ENCODE peak calls at places on chromosomes 2 and 18, in five cellular contexts. One of them, this sample, is unnamed.

GRCh38 chr2:1600191-1601063 is 143.9 kb downstream of the PXDN start:
- DNase-seq in AG04450: peak
- DNase-seq in suprapubic skin: peak
- DNase-seq in neural progenitor cell: no peak
- DNase-seq in upper lobe of right lung: peak
- DNase-seq in this sample: no peak

GRCh38 chr2:201116115-201116958 is at the start of gene CFLAR:
- DNase-seq in AG04450: peak
- DNase-seq in suprapubic skin: peak
- DNase-seq in neural progenitor cell: peak
- DNase-seq in upper lobe of right lung: peak
- DNase-seq in this sample: peak

GRCh38 chr18:80227472-80227871 is 19.8 kb downstream of the PARD6G start:
- DNase-seq in AG04450: no peak
- DNase-seq in suprapubic skin: no peak
- DNase-seq in neural progenitor cell: no peak
- DNase-seq in upper lobe of right lung: no peak
- DNase-seq in this sample: no peak

GRCh38 chr2:1830936-1831616 is 86.8 kb upstream of the PXDN start:
- DNase-seq in AG04450: no peak
- DNase-seq in suprapubic skin: no peak
- DNase-seq in neural progenitor cell: no peak
- DNase-seq in upper lobe of right lung: no peak
- DNase-seq in this sample: no peak

GRCh38 chr2:164737612-164738081 is 104.0 kb downstream of the COBLL1 start:
- DNase-seq in AG04450: peak
- DNase-seq in suprapubic skin: peak
- DNase-seq in neural progenitor cell: peak
- DNase-seq in upper lobe of right lung: peak
- DNase-seq in this sample: no peak

GRCh38 chr2:8307779-8308178 is 374.1 kb upstream of the ID2 start:
- DNase-seq in AG04450: no peak
- DNase-seq in suprapubic skin: no peak
- DNase-seq in neural progenitor cell: no peak
- DNase-seq in upper lobe of right lung: no peak
- DNase-seq in this sample: no peak

GRCh38 chr2:233384017-233384416 is 29.7 kb downstream of the DGKD start:
- DNase-seq in AG04450: no peak
- DNase-seq in suprapubic skin: no peak
- DNase-seq in neural progenitor cell: no peak
- DNase-seq in upper lobe of right lung: no peak
- DNase-seq in this sample: no peak

GRCh38 chr2:235521844-235522243 is 28.0 kb downstream of the AGAP1 start:
- DNase-seq in AG04450: no peak
- DNase-seq in suprapubic skin: no peak
- DNase-seq in neural progenitor cell: no peak
- DNase-seq in upper lobe of right lung: no peak
- DNase-seq in this sample: no peak

GRCh38 chr2:133848111-133848649 is 279.9 kb upstream of the NCKAP5 start:
- DNase-seq in AG04450: no peak
- DNase-seq in suprapubic skin: no peak
- DNase-seq in neural progenitor cell: no peak
- DNase-seq in upper lobe of right lung: no peak
- DNase-seq in this sample: no peak

GRCh38 chr2:101617188-101617587 is 80.3 kb upstream of the MAP4K4 start:
- DNase-seq in AG04450: peak
- DNase-seq in suprapubic skin: no peak
- DNase-seq in neural progenitor cell: no peak
- DNase-seq in upper lobe of right lung: no peak
- DNase-seq in this sample: no peak

GRCh38 chr2:102187191-102188150 is 648 bp downstream of the IL1RL2 start:
- DNase-seq in AG04450: no peak
- DNase-seq in suprapubic skin: peak
- DNase-seq in neural progenitor cell: no peak
- DNase-seq in upper lobe of right lung: peak
- DNase-seq in this sample: no peak

GRCh38 chr2:111705711-111706323 is 178.2 kb downstream of the ANAPC1 start:
- DNase-seq in AG04450: peak
- DNase-seq in suprapubic skin: peak
- DNase-seq in neural progenitor cell: peak
- DNase-seq in upper lobe of right lung: no peak
- DNase-seq in this sample: no peak

GRCh38 chr2:218618102-218618860 is 10.6 kb downstream of the PLCD4 start:
- DNase-seq in AG04450: no peak
- DNase-seq in suprapubic skin: no peak
- DNase-seq in neural progenitor cell: no peak
- DNase-seq in upper lobe of right lung: no peak
- DNase-seq in this sample: no peak
- TF ChIP-seq CTCF in AG04450: no peak
- TF ChIP-seq CTCF in suprapubic skin: no peak
- TF ChIP-seq CTCF in neural progenitor cell: peak
- TF ChIP-seq CTCF in upper lobe of right lung: no peak
- TF ChIP-seq CTCF in this sample: no peak

GRCh38 chr18:35511833-35512232 is 14.1 kb upstream of the INO80C start:
- DNase-seq in AG04450: no peak
- DNase-seq in suprapubic skin: no peak
- DNase-seq in neural progenitor cell: no peak
- DNase-seq in upper lobe of right lung: no peak
- DNase-seq in this sample: peak
- TF ChIP-seq CTCF in AG04450: peak
- TF ChIP-seq CTCF in suprapubic skin: no peak
- TF ChIP-seq CTCF in neural progenitor cell: no peak
- TF ChIP-seq CTCF in upper lobe of right lung: no peak
- TF ChIP-seq CTCF in this sample: no peak

GRCh38 chr2:98140210-98140609 is 53.2 kb downstream of the VWA3B start:
- DNase-seq in AG04450: no peak
- DNase-seq in suprapubic skin: peak
- DNase-seq in neural progenitor cell: no peak
- DNase-seq in upper lobe of right lung: no peak
- DNase-seq in this sample: no peak
- TF ChIP-seq CTCF in AG04450: no peak
- TF ChIP-seq CTCF in suprapubic skin: no peak
- TF ChIP-seq CTCF in neural progenitor cell: no peak
- TF ChIP-seq CTCF in upper lobe of right lung: no peak
- TF ChIP-seq CTCF in this sample: no peak

GRCh38 chr2:98026927-98027522 is 31.3 kb upstream of the TMEM131 start:
- DNase-seq in AG04450: no peak
- DNase-seq in suprapubic skin: no peak
- DNase-seq in neural progenitor cell: no peak
- DNase-seq in upper lobe of right lung: no peak
- DNase-seq in this sample: no peak

GRCh38 chr2:98027535-98027934 is 31.8 kb upstream of the TMEM131 start:
- DNase-seq in AG04450: no peak
- DNase-seq in suprapubic skin: no peak
- DNase-seq in neural progenitor cell: no peak
- DNase-seq in upper lobe of right lung: no peak
- DNase-seq in this sample: peak

GRCh38 chr2:98026292-98026691 is 30.5 kb upstream of the TMEM131 start:
- DNase-seq in AG04450: no peak
- DNase-seq in suprapubic skin: no peak
- DNase-seq in neural progenitor cell: no peak
- DNase-seq in upper lobe of right lung: no peak
- DNase-seq in this sample: no peak

GRCh38 chr2:98027955-98028593 is 32.3 kb upstream of the TMEM131 start:
- DNase-seq in AG04450: peak
- DNase-seq in suprapubic skin: no peak
- DNase-seq in neural progenitor cell: peak
- DNase-seq in upper lobe of right lung: no peak
- DNase-seq in this sample: peak

GRCh38 chr2:98025481-98026037 is 29.8 kb upstream of the TMEM131 start:
- DNase-seq in AG04450: no peak
- DNase-seq in suprapubic skin: no peak
- DNase-seq in neural progenitor cell: no peak
- DNase-seq in upper lobe of right lung: no peak
- DNase-seq in this sample: no peak
- TF ChIP-seq CTCF in AG04450: no peak
- TF ChIP-seq CTCF in suprapubic skin: no peak
- TF ChIP-seq CTCF in neural progenitor cell: no peak
- TF ChIP-seq CTCF in upper lobe of right lung: no peak
- TF ChIP-seq CTCF in this sample: no peak

DNA sequence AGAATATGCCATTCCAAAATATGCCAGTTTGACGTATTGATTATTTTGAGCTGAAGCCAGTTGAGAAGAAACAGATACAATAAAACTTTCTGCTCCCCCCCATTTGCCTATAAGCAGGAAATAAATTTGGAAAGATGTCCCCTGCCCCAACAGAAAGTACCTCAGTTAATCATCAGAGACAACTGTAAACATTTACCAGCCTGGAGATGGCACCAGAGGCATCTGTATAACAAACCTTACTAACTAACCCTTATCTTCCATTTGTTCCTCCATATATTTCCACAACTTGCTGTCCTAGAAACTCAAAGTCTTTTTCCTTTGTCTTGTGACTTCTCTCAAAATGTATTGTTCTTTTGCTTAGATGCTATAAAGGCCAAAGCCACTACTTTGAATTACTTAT is 93.8 kb downstream of the AKAIN1 start:
- DNase-seq in AG04450: no peak
- DNase-seq in suprapubic skin: no peak
- DNase-seq in neural progenitor cell: peak
- DNase-seq in upper lobe of right lung: no peak
- DNase-seq in this sample: no peak
- TF ChIP-seq CTCF in AG04450: no peak
- TF ChIP-seq CTCF in suprapubic skin: no peak
- TF ChIP-seq CTCF in neural progenitor cell: peak
- TF ChIP-seq CTCF in upper lobe of right lung: no peak
- TF ChIP-seq CTCF in this sample: no peak

GRCh38 chr2:14641116-14641515 is 8.6 kb downstream of the LRATD1 start:
- DNase-seq in AG04450: no peak
- DNase-seq in suprapubic skin: no peak
- DNase-seq in neural progenitor cell: no peak
- DNase-seq in upper lobe of right lung: no peak
- DNase-seq in this sample: no peak

GRCh38 chr2:14647714-14648113 is 15.2 kb downstream of the LRATD1 start:
- DNase-seq in AG04450: no peak
- DNase-seq in suprapubic skin: no peak
- DNase-seq in neural progenitor cell: no peak
- DNase-seq in upper lobe of right lung: no peak
- DNase-seq in this sample: no peak

GRCh38 chr2:14638488-14638887 is 6.0 kb downstream of the LRATD1 start:
- DNase-seq in AG04450: no peak
- DNase-seq in suprapubic skin: no peak
- DNase-seq in neural progenitor cell: no peak
- DNase-seq in upper lobe of right lung: no peak
- DNase-seq in this sample: no peak

GRCh38 chr2:14642499-14642898 is 10.0 kb downstream of the LRATD1 start:
- DNase-seq in AG04450: no peak
- DNase-seq in suprapubic skin: no peak
- DNase-seq in neural progenitor cell: no peak
- DNase-seq in upper lobe of right lung: no peak
- DNase-seq in this sample: no peak
- TF ChIP-seq CTCF in AG04450: no peak
- TF ChIP-seq CTCF in suprapubic skin: no peak
- TF ChIP-seq CTCF in neural progenitor cell: peak
- TF ChIP-seq CTCF in upper lobe of right lung: no peak
- TF ChIP-seq CTCF in this sample: peak

GRCh38 chr2:220106065-220106464 is 478.6 kb downstream of the SLC4A3 start:
- DNase-seq in AG04450: no peak
- DNase-seq in suprapubic skin: no peak
- DNase-seq in neural progenitor cell: no peak
- DNase-seq in upper lobe of right lung: no peak
- DNase-seq in this sample: no peak

GRCh38 chr2:220103596-220103995 is 476.2 kb downstream of the SLC4A3 start:
- DNase-seq in AG04450: no peak
- DNase-seq in suprapubic skin: no peak
- DNase-seq in neural progenitor cell: no peak
- DNase-seq in upper lobe of right lung: no peak
- DNase-seq in this sample: no peak

GRCh38 chr2:220101902-220102301 is 474.5 kb downstream of the SLC4A3 start:
- DNase-seq in AG04450: no peak
- DNase-seq in suprapubic skin: no peak
- DNase-seq in neural progenitor cell: no peak
- DNase-seq in upper lobe of right lung: no peak
- DNase-seq in this sample: no peak

GRCh38 chr2:220107380-220107791 is 480.0 kb downstream of the SLC4A3 start:
- DNase-seq in AG04450: no peak
- DNase-seq in suprapubic skin: no peak
- DNase-seq in neural progenitor cell: no peak
- DNase-seq in upper lobe of right lung: no peak
- DNase-seq in this sample: no peak

DNA sequence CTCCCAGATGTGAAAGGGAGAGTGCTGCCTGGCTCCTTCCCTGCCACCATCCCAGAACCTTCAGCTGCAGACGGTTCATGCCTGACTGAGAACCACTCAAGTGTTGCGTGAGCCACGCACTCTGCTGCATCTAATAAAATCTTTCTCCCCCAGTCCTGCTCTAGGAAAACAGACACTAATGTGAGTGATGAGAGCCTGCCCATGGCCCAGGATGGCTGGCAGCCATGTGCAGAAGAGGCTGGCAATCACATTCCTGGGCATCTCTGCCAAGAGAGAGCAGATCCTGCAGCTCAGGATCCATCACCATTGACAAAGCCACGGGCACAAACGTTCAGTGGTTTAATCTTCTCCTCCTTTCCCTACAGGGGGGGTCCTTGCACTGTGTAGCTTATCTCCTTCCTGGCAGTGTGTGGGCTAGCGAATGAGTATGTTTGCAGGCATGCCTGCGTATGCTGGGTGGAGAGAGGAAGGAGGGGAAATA is 477.5 kb downstream of the SLC4A3 start:
- DNase-seq in AG04450: peak
- DNase-seq in suprapubic skin: no peak
- DNase-seq in neural progenitor cell: peak
- DNase-seq in upper lobe of right lung: no peak
- DNase-seq in this sample: no peak
- TF ChIP-seq CTCF in AG04450: peak
- TF ChIP-seq CTCF in suprapubic skin: no peak
- TF ChIP-seq CTCF in neural progenitor cell: peak
- TF ChIP-seq CTCF in upper lobe of right lung: no peak
- TF ChIP-seq CTCF in this sample: peak

DNA sequence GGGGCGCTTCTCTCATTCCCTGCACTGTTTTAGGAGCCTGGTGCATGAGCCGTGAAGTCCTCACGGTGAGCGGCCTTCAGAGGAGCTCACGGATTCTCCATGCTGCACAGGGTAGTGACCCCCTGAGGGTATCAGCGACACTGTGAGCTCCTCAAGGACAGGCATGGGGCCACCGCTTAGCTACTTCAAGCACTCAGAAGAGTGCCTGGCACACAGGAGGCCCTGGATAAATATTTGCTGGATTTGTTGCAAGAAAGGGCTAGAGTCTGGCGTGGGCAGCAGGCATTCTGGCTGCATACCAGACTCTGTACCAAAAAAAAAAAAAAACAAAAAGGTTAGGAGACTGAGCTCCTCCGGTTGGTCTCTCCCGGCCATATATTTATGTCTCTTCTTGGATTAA is 5.7 kb upstream of the MBP start:
- DNase-seq in AG04450: no peak
- DNase-seq in suprapubic skin: no peak
- DNase-seq in neural progenitor cell: no peak
- DNase-seq in upper lobe of right lung: no peak
- DNase-seq in this sample: no peak
- TF ChIP-seq CTCF in AG04450: no peak
- TF ChIP-seq CTCF in suprapubic skin: no peak
- TF ChIP-seq CTCF in neural progenitor cell: no peak
- TF ChIP-seq CTCF in upper lobe of right lung: no peak
- TF ChIP-seq CTCF in this sample: no peak

GRCh38 chr2:231819449-231820042 is 33.3 kb downstream of the COPS7B start:
- DNase-seq in AG04450: no peak
- DNase-seq in suprapubic skin: no peak
- DNase-seq in neural progenitor cell: no peak
- DNase-seq in upper lobe of right lung: no peak
- DNase-seq in this sample: no peak
- TF ChIP-seq CTCF in AG04450: no peak
- TF ChIP-seq CTCF in suprapubic skin: no peak
- TF ChIP-seq CTCF in neural progenitor cell: no peak
- TF ChIP-seq CTCF in upper lobe of right lung: no peak
- TF ChIP-seq CTCF in this sample: no peak